ENCODE peak calls at places on chromosome 22, in seven cellular contexts. V is GM06990, M is astrocyte of the spinal cord, P is cardiac fibroblast, I is neural progenitor cell, G is K562, X is lower lobe of right lung. Q is an unnamed sample.

GRCh38 chr22:39723899-39724351 is 153.4 kb downstream of the CACNA1I start:
- DNase-seq in G (peak), V (no peak), M (peak), X (no peak), I (no peak), P (peak), Q (no peak)

GRCh38 chr22:50671641-50672040 is 982 bp upstream of the SHANK3 start:
- DNase-seq in P (no peak), G (peak), I (no peak), X (no peak), V (no peak), M (no peak), Q (no peak)

GRCh38 chr22:49793296-49793695 is 34.4 kb downstream of the BRD1 start:
- DNase-seq in P (no peak), I (no peak), M (no peak), X (no peak), V (no peak), G (no peak), Q (no peak)

GRCh38 chr22:46052801-46053562 is 76.0 kb upstream of the WNT7B start:
- DNase-seq in M (peak), I (no peak), G (no peak), X (peak), P (peak), V (no peak), Q (no peak)

GRCh38 chr22:40855960-40856512 is 403 bp downstream of the ST13 start:
- DNase-seq in G (peak), V (peak), M (peak), I (peak), P (peak), X (no peak), Q (peak)

GRCh38 chr22:21972293-21972779 is 10.3 kb downstream of the TOP3B start:
- DNase-seq in P (peak), G (peak), I (peak), X (no peak), M (peak), V (peak), Q (peak)

GRCh38 chr22:26430600-26430999 is 1.5 kb downstream of the ASPHD2 start:
- DNase-seq in P (no peak), X (no peak), I (no peak), V (no peak), M (no peak), G (no peak), Q (no peak)

GRCh38 chr22:46753360-46753759 is 9.1 kb upstream of the TBC1D22A start:
- DNase-seq in P (no peak), X (no peak), M (no peak), V (no peak), I (no peak), G (no peak), Q (no peak)

GRCh38 chr22:31127181-31127772 is 4.5 kb downstream of the INPP5J start:
- DNase-seq in X (no peak), G (peak), I (no peak), V (peak), M (no peak), P (no peak), Q (no peak)

GRCh38 chr22:27913162-27913741 is 5.8 kb downstream of the PITPNB start:
- DNase-seq in M (no peak), X (no peak), G (peak), V (no peak), P (peak), I (no peak), Q (no peak)

GRCh38 chr22:20987375-20987774 is 5.3 kb downstream of the LZTR1 start:
- DNase-seq in G (no peak), P (no peak), M (no peak), I (no peak), V (no peak), X (no peak), Q (no peak)

GRCh38 chr22:50544746-50545253 is 899 bp upstream of the KLHDC7B start:
- DNase-seq in I (no peak), P (no peak), M (no peak), V (no peak), G (no peak), X (peak), Q (peak)

GRCh38 chr22:50060441-50061140 is 2.5 kb upstream of the TTLL8 start:
- DNase-seq in V (no peak), P (no peak), X (no peak), M (no peak), G (no peak), I (no peak), Q (no peak)

GRCh38 chr22:26364066-26365015 is 64.7 kb upstream of the ASPHD2 start:
- DNase-seq in M (peak), I (peak), V (peak), G (peak), P (peak), X (peak), Q (peak)

GRCh38 chr22:31350410-31350863 is 4.3 kb upstream of the PATZ1 start:
- DNase-seq in V (no peak), X (no peak), M (no peak), P (peak), I (peak), G (peak), Q (no peak)

GRCh38 chr22:29265306-29265705 is 2.5 kb downstream of the RHBDD3 start:
- DNase-seq in P (no peak), V (no peak), M (no peak), G (no peak), I (no peak), X (no peak), Q (no peak)

GRCh38 chr22:47850644-47851151 is 1088.2 kb downstream of the TBC1D22A start:
- DNase-seq in G (no peak), M (peak), I (peak), X (no peak), V (no peak), P (no peak), Q (no peak)

GRCh38 chr22:27310966-27311665 is 490.4 kb downstream of the MN1 start:
- DNase-seq in P (no peak), X (no peak), M (no peak), V (no peak), G (no peak), I (peak), Q (no peak)

GRCh38 chr22:43956805-43957463 is 1.7 kb downstream of the SAMM50 start:
- DNase-seq in G (no peak), V (no peak), I (no peak), P (peak), X (no peak), M (no peak), Q (no peak)
- H3K4me3 ChIP-seq in G (peak), V (peak), I (peak), P (no peak), X (no peak), M (no peak), Q (peak)

GRCh38 chr22:23749747-23750373 is 1.1 kb downstream of the ZNF70 start:
- DNase-seq in X (no peak), V (no peak), G (no peak), I (no peak), M (no peak), P (peak), Q (no peak)
- H3K4me3 ChIP-seq in X (peak), V (peak), G (peak), I (peak), M (peak), P (peak), Q (peak)

DNA sequence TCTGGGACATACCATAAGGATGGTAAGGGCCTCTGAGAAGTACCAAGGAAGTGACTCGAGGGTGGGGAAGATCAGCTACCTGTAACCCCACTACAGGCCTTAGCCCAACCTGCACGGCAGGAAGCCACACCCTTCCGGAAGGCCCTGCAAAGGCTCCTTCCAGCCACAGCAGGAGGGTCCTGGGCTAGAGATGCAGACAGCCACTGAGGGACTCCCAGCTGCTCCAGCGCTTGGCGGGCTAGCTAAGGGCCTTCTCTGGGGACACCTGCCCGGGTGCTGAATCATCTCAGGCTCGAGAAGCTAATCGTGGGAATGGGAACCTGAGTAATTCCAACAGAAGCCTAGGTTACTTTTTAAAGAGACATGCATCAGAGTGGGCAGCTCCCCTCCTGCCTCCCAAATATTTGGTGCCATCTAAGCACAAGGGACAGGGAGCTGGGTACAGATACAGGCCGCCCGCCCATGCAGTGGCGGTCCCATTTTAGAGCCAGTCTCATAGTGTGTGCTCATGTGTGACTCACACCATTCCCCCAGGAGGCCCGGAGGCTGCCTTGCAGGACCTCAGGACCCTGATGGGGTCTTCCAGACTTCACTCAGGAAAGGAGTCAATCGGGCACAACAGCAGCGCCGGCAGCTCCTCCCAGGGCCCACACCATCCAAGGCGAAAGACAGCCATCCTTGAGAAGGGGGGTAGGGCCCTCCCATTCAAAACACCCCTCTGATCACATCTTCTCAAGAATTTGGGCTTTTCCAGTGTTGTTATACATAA is 8.0 kb downstream of the MYH9 start:
- DNase-seq in M (peak), G (no peak), I (no peak), V (peak), X (no peak), P (no peak), Q (peak)
- H3K4me3 ChIP-seq in M (no peak), G (no peak), I (no peak), V (peak), X (peak), P (no peak), Q (peak)

DNA sequence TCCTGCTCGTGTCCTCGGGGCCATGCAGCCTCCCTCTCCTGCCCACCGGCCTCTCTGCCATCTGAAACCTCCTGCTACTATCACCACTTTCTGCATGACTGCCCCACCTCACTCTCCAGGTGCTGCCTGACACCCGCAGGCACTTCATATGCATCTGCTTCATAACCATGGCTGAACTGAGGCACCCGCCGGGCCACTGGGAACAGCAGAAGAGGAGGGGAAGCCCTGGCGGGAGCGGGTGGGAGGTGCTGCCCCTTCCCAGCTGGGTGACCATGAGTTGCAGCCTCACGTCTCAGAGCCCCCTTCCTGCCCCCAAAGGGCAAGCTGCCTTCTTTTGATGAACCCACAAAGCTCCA is 21.7 kb upstream of the PICK1 start:
- DNase-seq in X (no peak), M (no peak), P (no peak), G (no peak), V (no peak), I (no peak), Q (no peak)
- H3K4me3 ChIP-seq in X (no peak), M (no peak), P (no peak), G (no peak), V (no peak), I (no peak), Q (no peak)

Q was measured in CD4-positive, CD25-positive, alpha-beta regulatory T cell.